ENCODE peak calls at places on chromosomes 7 and 10, in four cellular contexts. One of them, this sample, is unnamed.

GRCh38 chr7:138934861-138935260 is 46.3 kb downstream of the KIAA1549 start:
- DNase-seq in endodermal cell: no peak
- DNase-seq in CD8-positive, alpha-beta T cell: no peak
- DNase-seq in upper lobe of right lung: no peak
- DNase-seq in this sample: no peak

GRCh38 chr7:42235734-42236133 is 1.3 kb downstream of the GLI3 start:
- DNase-seq in upper lobe of right lung: no peak
- DNase-seq in endodermal cell: peak; percentile 46
- DNase-seq in CD8-positive, alpha-beta T cell: no peak
- DNase-seq in this sample: no peak

GRCh38 chr7:135441791-135442190 is 68.1 kb downstream of the CNOT4 start:
- DNase-seq in endodermal cell: no peak
- DNase-seq in upper lobe of right lung: no peak
- DNase-seq in CD8-positive, alpha-beta T cell: no peak
- DNase-seq in this sample: no peak

GRCh38 chr7:73567701-73568685 is 10.4 kb downstream of the TBL2 start:
- DNase-seq in CD8-positive, alpha-beta T cell: no peak
- DNase-seq in upper lobe of right lung: no peak
- DNase-seq in endodermal cell: no peak
- DNase-seq in this sample: no peak

GRCh38 chr7:294440-295154 is 4.6 kb downstream of the FOXL3 start:
- DNase-seq in endodermal cell: peak; percentile 39
- DNase-seq in upper lobe of right lung: peak; percentile 63
- DNase-seq in CD8-positive, alpha-beta T cell: no peak
- DNase-seq in this sample: no peak

GRCh38 chr10:30774281-30774680 is 144.7 kb upstream of the LYZL2 start:
- DNase-seq in CD8-positive, alpha-beta T cell: no peak
- DNase-seq in upper lobe of right lung: no peak
- DNase-seq in endodermal cell: no peak
- DNase-seq in this sample: no peak

GRCh38 chr7:36925207-36925606 is 200.9 kb upstream of the AOAH start:
- DNase-seq in upper lobe of right lung: no peak
- DNase-seq in CD8-positive, alpha-beta T cell: no peak
- DNase-seq in endodermal cell: no peak
- DNase-seq in this sample: no peak

GRCh38 chr10:30039988-30040387 is 19.4 kb downstream of the JCAD start:
- DNase-seq in upper lobe of right lung: no peak
- DNase-seq in CD8-positive, alpha-beta T cell: no peak
- DNase-seq in endodermal cell: no peak
- DNase-seq in this sample: no peak

GRCh38 chr7:12431886-12432285 is 28.2 kb upstream of the VWDE start:
- DNase-seq in upper lobe of right lung: no peak
- DNase-seq in endodermal cell: peak; percentile 83
- DNase-seq in CD8-positive, alpha-beta T cell: no peak
- DNase-seq in this sample: no peak

GRCh38 chr7:79090543-79090942 is 362.9 kb downstream of the MAGI2 start:
- DNase-seq in endodermal cell: no peak
- DNase-seq in CD8-positive, alpha-beta T cell: no peak
- DNase-seq in upper lobe of right lung: no peak
- DNase-seq in this sample: no peak

GRCh38 chr7:152354061-152354460 is 81.7 kb downstream of the KMT2C start:
- DNase-seq in upper lobe of right lung: no peak
- DNase-seq in endodermal cell: no peak
- DNase-seq in CD8-positive, alpha-beta T cell: no peak
- DNase-seq in this sample: no peak

GRCh38 chr7:43193061-43193460 is 80.6 kb downstream of the HECW1 start:
- DNase-seq in upper lobe of right lung: no peak
- DNase-seq in CD8-positive, alpha-beta T cell: no peak
- DNase-seq in endodermal cell: no peak
- DNase-seq in this sample: no peak

DNA sequence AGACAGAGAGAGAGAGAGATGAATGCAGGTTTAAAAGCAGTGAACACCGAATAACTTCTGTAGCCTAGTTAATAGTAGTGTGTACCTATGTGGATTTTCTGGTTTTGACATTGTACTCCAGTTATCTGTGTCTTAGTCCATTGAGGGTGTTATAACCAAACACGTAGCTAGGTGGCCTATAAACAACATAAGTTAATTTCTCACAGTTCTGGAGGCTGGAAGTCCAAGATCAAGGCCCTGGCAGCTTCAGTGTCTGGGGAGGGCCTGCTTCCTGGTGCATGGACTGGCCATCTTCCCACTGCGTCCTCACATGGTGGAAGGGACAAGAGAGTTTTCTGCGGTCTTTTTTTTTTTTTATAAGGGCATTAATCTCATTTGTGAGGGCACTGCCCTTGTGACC is 23.5 kb downstream of the AOC1 start:
- DNase-seq in upper lobe of right lung: no peak
- DNase-seq in CD8-positive, alpha-beta T cell: no peak
- DNase-seq in endodermal cell: no peak
- DNase-seq in this sample: no peak
- TF ChIP-seq CTCF in upper lobe of right lung: no peak
- TF ChIP-seq CTCF in CD8-positive, alpha-beta T cell: no peak
- TF ChIP-seq CTCF in endodermal cell: peak; percentile 34
- TF ChIP-seq CTCF in this sample: peak; percentile 36

DNA sequence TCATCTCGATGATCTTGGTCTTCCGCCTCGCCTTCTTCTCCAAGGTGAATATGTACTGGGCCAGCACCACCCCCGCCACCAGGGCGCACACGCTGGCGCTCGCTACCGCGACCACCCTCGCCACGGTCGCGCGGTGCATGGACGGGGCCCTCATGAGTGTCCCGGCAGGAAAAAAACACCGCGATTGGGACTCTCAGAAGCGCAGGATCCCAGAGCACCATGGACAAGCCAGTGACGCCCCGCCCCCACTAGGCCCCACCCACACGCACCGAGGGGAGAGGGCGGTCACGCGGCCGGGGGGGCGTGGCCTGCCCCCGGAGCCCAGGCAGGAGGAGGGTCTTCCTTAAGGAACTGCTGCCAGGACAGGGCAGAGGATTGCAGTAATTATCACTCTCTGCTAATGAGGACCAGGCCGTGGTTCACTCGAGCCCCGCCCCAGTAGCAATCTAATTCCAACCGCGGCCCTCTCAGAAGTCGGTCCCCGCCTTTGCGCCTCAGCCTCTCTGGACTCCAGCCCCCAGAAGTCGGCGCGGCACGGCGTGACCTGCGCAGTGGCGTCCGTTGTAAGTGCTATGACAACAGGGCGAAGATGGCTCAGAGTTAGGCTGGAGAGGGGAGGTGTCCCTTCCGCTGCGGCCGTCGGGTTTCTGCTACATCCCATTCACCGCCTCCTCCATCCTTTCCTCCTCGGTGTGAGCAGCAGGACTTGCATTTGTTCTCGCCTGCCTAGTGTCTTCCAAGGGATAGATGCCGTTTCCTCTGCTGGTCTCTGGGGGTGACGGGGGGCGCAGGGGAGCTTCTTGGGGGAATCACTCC is at the start of gene BBS9:
- DNase-seq in endodermal cell: peak; percentile 99
- DNase-seq in CD8-positive, alpha-beta T cell: peak; percentile 80
- DNase-seq in upper lobe of right lung: peak; percentile 97
- DNase-seq in this sample: peak; percentile 86
- TF ChIP-seq CTCF in endodermal cell: peak; percentile 25
- TF ChIP-seq CTCF in CD8-positive, alpha-beta T cell: no peak
- TF ChIP-seq CTCF in upper lobe of right lung: no peak
- TF ChIP-seq CTCF in this sample: no peak

GRCh38 chr7:143373255-143373794 is 7.8 kb upstream of the ZYX start:
- DNase-seq in endodermal cell: peak; percentile 78
- DNase-seq in CD8-positive, alpha-beta T cell: no peak
- DNase-seq in upper lobe of right lung: no peak
- DNase-seq in this sample: no peak
- TF ChIP-seq CTCF in endodermal cell: peak; percentile 68
- TF ChIP-seq CTCF in CD8-positive, alpha-beta T cell: no peak
- TF ChIP-seq CTCF in upper lobe of right lung: no peak
- TF ChIP-seq CTCF in this sample: no peak

GRCh38 chr10:79104264-79104954 is 35.6 kb downstream of the ZMIZ1 start:
- DNase-seq in CD8-positive, alpha-beta T cell: no peak
- DNase-seq in endodermal cell: no peak
- DNase-seq in upper lobe of right lung: no peak
- DNase-seq in this sample: no peak

GRCh38 chr10:79106651-79107050 is 37.9 kb downstream of the ZMIZ1 start:
- DNase-seq in upper lobe of right lung: no peak
- DNase-seq in endodermal cell: no peak
- DNase-seq in CD8-positive, alpha-beta T cell: no peak
- DNase-seq in this sample: no peak

GRCh38 chr10:79105818-79106217 is 37.1 kb downstream of the ZMIZ1 start:
- DNase-seq in upper lobe of right lung: no peak
- DNase-seq in CD8-positive, alpha-beta T cell: no peak
- DNase-seq in endodermal cell: no peak
- DNase-seq in this sample: no peak

GRCh38 chr10:79106251-79106650 is 37.5 kb downstream of the ZMIZ1 start:
- DNase-seq in CD8-positive, alpha-beta T cell: no peak
- DNase-seq in upper lobe of right lung: no peak
- DNase-seq in endodermal cell: no peak
- DNase-seq in this sample: no peak

DNA sequence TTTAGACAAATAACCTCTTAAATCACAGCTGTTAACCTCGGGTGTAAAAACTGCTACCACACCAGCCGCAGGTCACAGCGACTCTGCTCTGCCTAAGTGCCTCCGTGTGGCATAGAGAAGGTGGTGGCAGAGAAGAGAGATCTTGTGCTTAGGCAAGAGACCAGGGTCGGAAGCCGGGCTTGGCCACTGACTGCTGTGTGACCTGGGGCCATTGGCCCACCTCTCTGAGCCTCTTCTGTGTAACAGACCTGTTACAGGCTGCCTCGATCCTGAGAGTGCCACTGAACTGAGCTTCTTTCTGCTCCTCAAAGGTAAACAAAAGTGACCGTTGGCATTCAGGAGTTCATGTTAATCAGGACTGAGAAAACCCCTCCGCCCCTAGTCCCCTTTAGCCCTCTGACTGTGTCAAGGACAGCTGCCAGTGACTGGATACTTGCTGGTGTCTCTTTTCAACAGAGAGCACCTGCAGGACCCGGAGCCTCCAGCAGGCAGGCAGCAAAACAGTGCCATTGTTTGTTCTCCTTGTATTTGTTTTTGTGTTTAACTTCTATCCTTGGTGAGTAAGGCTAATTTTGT is 36.5 kb downstream of the ZMIZ1 start:
- DNase-seq in upper lobe of right lung: no peak
- DNase-seq in endodermal cell: no peak
- DNase-seq in CD8-positive, alpha-beta T cell: no peak
- DNase-seq in this sample: no peak
- TF ChIP-seq CTCF in upper lobe of right lung: no peak
- TF ChIP-seq CTCF in endodermal cell: peak; percentile 64
- TF ChIP-seq CTCF in CD8-positive, alpha-beta T cell: no peak
- TF ChIP-seq CTCF in this sample: no peak

GRCh38 chr10:101286248-101287046 is 57.2 kb upstream of the LBX1 start:
- DNase-seq in endodermal cell: no peak
- DNase-seq in CD8-positive, alpha-beta T cell: no peak
- DNase-seq in upper lobe of right lung: no peak
- DNase-seq in this sample: no peak

GRCh38 chr10:101289541-101289940 is 60.3 kb upstream of the LBX1 start:
- DNase-seq in CD8-positive, alpha-beta T cell: no peak
- DNase-seq in upper lobe of right lung: no peak
- DNase-seq in endodermal cell: no peak
- DNase-seq in this sample: no peak

GRCh38 chr10:101290415-101290814 is 61.2 kb upstream of the LBX1 start:
- DNase-seq in upper lobe of right lung: no peak
- DNase-seq in endodermal cell: no peak
- DNase-seq in CD8-positive, alpha-beta T cell: no peak
- DNase-seq in this sample: no peak

GRCh38 chr10:101287183-101287830 is 58.0 kb upstream of the LBX1 start:
- DNase-seq in upper lobe of right lung: no peak
- DNase-seq in CD8-positive, alpha-beta T cell: no peak
- DNase-seq in endodermal cell: no peak
- DNase-seq in this sample: no peak

GRCh38 chr10:101287922-101288638 is 58.8 kb upstream of the LBX1 start:
- DNase-seq in upper lobe of right lung: no peak
- DNase-seq in CD8-positive, alpha-beta T cell: no peak
- DNase-seq in endodermal cell: peak; percentile 92
- DNase-seq in this sample: no peak
- TF ChIP-seq CTCF in upper lobe of right lung: no peak
- TF ChIP-seq CTCF in CD8-positive, alpha-beta T cell: no peak
- TF ChIP-seq CTCF in endodermal cell: peak; percentile 72
- TF ChIP-seq CTCF in this sample: no peak

GRCh38 chr7:84492128-84492527 is 297.5 kb upstream of the SEMA3A start:
- DNase-seq in upper lobe of right lung: no peak
- DNase-seq in CD8-positive, alpha-beta T cell: no peak
- DNase-seq in endodermal cell: no peak
- DNase-seq in this sample: no peak

GRCh38 chr7:84492565-84493034 is 298.0 kb upstream of the SEMA3A start:
- DNase-seq in endodermal cell: no peak
- DNase-seq in upper lobe of right lung: no peak
- DNase-seq in CD8-positive, alpha-beta T cell: no peak
- DNase-seq in this sample: no peak

DNA sequence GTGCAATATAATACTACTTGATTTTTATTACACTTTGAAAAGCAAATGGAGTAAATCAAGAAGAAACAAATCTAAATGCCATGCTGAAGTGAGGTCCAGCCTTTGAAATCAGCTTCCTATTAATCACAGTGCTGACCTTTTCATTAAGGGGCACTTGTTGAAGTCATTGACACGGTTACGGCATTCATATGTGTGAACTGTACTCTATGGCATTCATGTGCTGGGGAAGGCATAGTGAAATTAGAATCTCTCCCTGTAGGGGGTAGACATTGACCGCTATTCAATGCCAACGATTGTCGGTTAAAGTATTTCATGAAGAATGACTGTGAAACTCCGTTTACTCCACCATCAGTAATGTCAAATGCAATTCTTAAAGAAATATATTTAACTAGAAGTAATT is 296.1 kb upstream of the SEMA3A start:
- DNase-seq in endodermal cell: no peak
- DNase-seq in upper lobe of right lung: no peak
- DNase-seq in CD8-positive, alpha-beta T cell: no peak
- DNase-seq in this sample: no peak
- TF ChIP-seq CTCF in endodermal cell: no peak
- TF ChIP-seq CTCF in upper lobe of right lung: no peak
- TF ChIP-seq CTCF in CD8-positive, alpha-beta T cell: no peak
- TF ChIP-seq CTCF in this sample: peak; percentile 20

This sample was measured in mesothelial cell of epicardium.